ENCODE peak calls at places on chromosomes 12 and 14, in eight cellular contexts. G, Q, W, X, B, K, P and A are unnamed samples.

GRCh38 chr12:57584050-57584449 is 6.9 kb upstream of the PIP4K2C start:
- DNase-seq in P (no peak), Q (no peak), G (no peak), X (no peak), W (no peak), B (no peak), K (no peak), A (no peak)

GRCh38 chr12:106112094-106112822 is 26.5 kb downstream of the NUAK1 start:
- DNase-seq in X (no peak), B (no peak), K (peak), G (no peak), W (no peak), P (no peak), Q (peak), A (no peak)

GRCh38 chr14:73743431-73743931 is 29.3 kb upstream of the PNMA1 start:
- DNase-seq in P (no peak), G (peak), X (peak), K (no peak), B (no peak), Q (no peak), W (no peak), A (no peak)

GRCh38 chr12:12985817-12986408 is 14.2 kb downstream of the HEBP1 start:
- DNase-seq in B (no peak), X (peak), P (no peak), Q (no peak), K (peak), W (no peak), G (no peak), A (no peak)

GRCh38 chr12:31482816-31483215 is 108.1 kb downstream of the DENND5B start:
- DNase-seq in G (no peak), K (peak), B (no peak), W (no peak), P (no peak), Q (no peak), X (no peak), A (no peak)

GRCh38 chr12:18895946-18896345 is 158.0 kb downstream of the CAPZA3 start:
- DNase-seq in W (no peak), X (no peak), G (no peak), B (no peak), Q (no peak), K (no peak), P (no peak), A (no peak)

GRCh38 chr14:24411468-24412454 is 13.0 kb downstream of the NYNRIN start:
- DNase-seq in W (no peak), K (peak), Q (no peak), B (no peak), P (no peak), G (no peak), X (peak), A (peak)

GRCh38 chr12:57893460-57894353 is 47.2 kb upstream of the CTDSP2 start:
- DNase-seq in K (peak), B (no peak), G (no peak), X (no peak), W (no peak), P (peak), Q (peak), A (no peak)

GRCh38 chr12:72547593-72547992 is 275.4 kb downstream of the TRHDE start:
- DNase-seq in K (peak), W (no peak), Q (no peak), X (no peak), B (no peak), P (no peak), G (no peak), A (no peak)

GRCh38 chr12:25725874-25726273 is 172.8 kb upstream of the LMNTD1 start:
- DNase-seq in G (no peak), W (no peak), K (peak), P (no peak), X (no peak), Q (no peak), B (peak), A (no peak)

GRCh38 chr12:122891661-122892525 is 4.0 kb downstream of the VPS37B start:
- DNase-seq in K (peak), W (no peak), Q (no peak), X (peak), P (peak), G (no peak), B (no peak), A (no peak)

GRCh38 chr12:13197526-13198141 is 1.1 kb downstream of the EMP1 start:
- DNase-seq in W (no peak), K (peak), X (no peak), G (no peak), Q (no peak), B (no peak), P (no peak), A (no peak)